ENCODE peak calls at places on chromosomes 13 and 19, in six cellular contexts. One of them, this sample, is unnamed.

GRCh38 chr13:106599875-106600797 is 32.2 kb upstream of the ARGLU1 start:
- DNase-seq in progenitor cell of endocrine pancreas: no peak
- DNase-seq in SK-MEL-5: no peak
- DNase-seq in colonic mucosa: peak; percentile 32
- DNase-seq in thoracic aorta: no peak
- DNase-seq in mesendoderm: no peak
- DNase-seq in this sample: no peak

GRCh38 chr19:55099557-55100506 is 17.6 kb downstream of the PPP1R12C start:
- DNase-seq in progenitor cell of endocrine pancreas: no peak
- DNase-seq in SK-MEL-5: no peak
- DNase-seq in colonic mucosa: no peak
- DNase-seq in thoracic aorta: no peak
- DNase-seq in mesendoderm: peak; percentile 66
- DNase-seq in this sample: no peak

GRCh38 chr19:55641376-55642152 is 762 bp downstream of the ZNF580 start:
- DNase-seq in progenitor cell of endocrine pancreas: no peak
- DNase-seq in SK-MEL-5: peak; percentile 22
- DNase-seq in colonic mucosa: peak; percentile 57
- DNase-seq in thoracic aorta: no peak
- DNase-seq in mesendoderm: peak; percentile 48
- DNase-seq in this sample: no peak

GRCh38 chr19:46221981-46222610 is 7.4 kb upstream of the IGFL1 start:
- DNase-seq in progenitor cell of endocrine pancreas: no peak
- DNase-seq in SK-MEL-5: no peak
- DNase-seq in colonic mucosa: no peak
- DNase-seq in thoracic aorta: peak; percentile 30
- DNase-seq in mesendoderm: peak; percentile 63
- DNase-seq in this sample: no peak

GRCh38 chr19:50315773-50316448 is 13.3 kb downstream of the KCNC3 start:
- DNase-seq in progenitor cell of endocrine pancreas: no peak
- DNase-seq in SK-MEL-5: peak; percentile 48
- DNase-seq in colonic mucosa: no peak
- DNase-seq in thoracic aorta: no peak
- DNase-seq in mesendoderm: peak; percentile 92
- DNase-seq in this sample: no peak

GRCh38 chr19:342128-342455 is 2.5 kb downstream of the MIER2 start:
- DNase-seq in progenitor cell of endocrine pancreas: no peak
- DNase-seq in SK-MEL-5: no peak
- DNase-seq in colonic mucosa: no peak
- DNase-seq in thoracic aorta: no peak
- DNase-seq in mesendoderm: no peak
- DNase-seq in this sample: no peak

GRCh38 chr19:14113762-14114414 is 3.7 kb downstream of the PRKACA start:
- DNase-seq in progenitor cell of endocrine pancreas: no peak
- DNase-seq in SK-MEL-5: peak; percentile 81
- DNase-seq in colonic mucosa: peak; percentile 61
- DNase-seq in thoracic aorta: no peak
- DNase-seq in mesendoderm: peak; percentile 60
- DNase-seq in this sample: no peak

GRCh38 chr13:73715114-73715909 is 418.9 kb downstream of the KLF12 start:
- DNase-seq in progenitor cell of endocrine pancreas: no peak
- DNase-seq in SK-MEL-5: no peak
- DNase-seq in colonic mucosa: no peak
- DNase-seq in thoracic aorta: no peak
- DNase-seq in mesendoderm: no peak
- DNase-seq in this sample: no peak

GRCh38 chr19:9847087-9847671 is 12.1 kb downstream of the PIN1 start:
- DNase-seq in progenitor cell of endocrine pancreas: no peak
- DNase-seq in SK-MEL-5: peak; percentile 69
- DNase-seq in colonic mucosa: peak; percentile 35
- DNase-seq in thoracic aorta: peak; percentile 41
- DNase-seq in mesendoderm: peak; percentile 83
- DNase-seq in this sample: peak; percentile 95

GRCh38 chr19:53982611-53983010 is 8.8 kb upstream of the CACNG6 start:
- DNase-seq in progenitor cell of endocrine pancreas: peak; percentile 21
- DNase-seq in SK-MEL-5: no peak
- DNase-seq in colonic mucosa: peak; percentile 34
- DNase-seq in thoracic aorta: no peak
- DNase-seq in mesendoderm: peak; percentile 42
- DNase-seq in this sample: peak; percentile 85

GRCh38 chr19:35901854-35902661 is at the start of gene HCST:
- DNase-seq in progenitor cell of endocrine pancreas: no peak
- DNase-seq in SK-MEL-5: no peak
- DNase-seq in colonic mucosa: no peak
- DNase-seq in thoracic aorta: no peak
- DNase-seq in mesendoderm: no peak
- DNase-seq in this sample: no peak

GRCh38 chr13:51912091-51912490 is 50.3 kb downstream of the CCDC70 start:
- DNase-seq in progenitor cell of endocrine pancreas: no peak
- DNase-seq in SK-MEL-5: peak; percentile 70
- DNase-seq in colonic mucosa: no peak
- DNase-seq in thoracic aorta: no peak
- DNase-seq in mesendoderm: no peak
- DNase-seq in this sample: no peak

GRCh38 chr13:33940898-33941297 is 122.9 kb downstream of the RFC3 start:
- DNase-seq in progenitor cell of endocrine pancreas: no peak
- DNase-seq in SK-MEL-5: no peak
- DNase-seq in colonic mucosa: no peak
- DNase-seq in thoracic aorta: no peak
- DNase-seq in mesendoderm: peak; percentile 68
- DNase-seq in this sample: no peak

GRCh38 chr13:32314968-32315254 is 252 bp downstream of the ZAR1L start:
- DNase-seq in progenitor cell of endocrine pancreas: no peak
- DNase-seq in SK-MEL-5: peak; percentile 39
- DNase-seq in colonic mucosa: peak; percentile 33
- DNase-seq in thoracic aorta: no peak
- DNase-seq in mesendoderm: peak; percentile 84
- DNase-seq in this sample: no peak

GRCh38 chr13:31192306-31192705 is 7.5 kb upstream of the B3GLCT start:
- DNase-seq in progenitor cell of endocrine pancreas: no peak
- DNase-seq in SK-MEL-5: no peak
- DNase-seq in colonic mucosa: no peak
- DNase-seq in thoracic aorta: no peak
- DNase-seq in mesendoderm: no peak
- DNase-seq in this sample: no peak

GRCh38 chr13:112245179-112245724 is 130.9 kb upstream of the SPACA7 start:
- DNase-seq in progenitor cell of endocrine pancreas: no peak
- DNase-seq in SK-MEL-5: no peak
- DNase-seq in colonic mucosa: no peak
- DNase-seq in thoracic aorta: no peak
- DNase-seq in mesendoderm: no peak
- DNase-seq in this sample: no peak

GRCh38 chr13:37342205-37342604 is 236.7 kb upstream of the CSNK1A1L start:
- DNase-seq in progenitor cell of endocrine pancreas: no peak
- DNase-seq in SK-MEL-5: no peak
- DNase-seq in colonic mucosa: no peak
- DNase-seq in thoracic aorta: no peak
- DNase-seq in mesendoderm: no peak
- DNase-seq in this sample: no peak

GRCh38 chr13:45602183-45602582 is 13.4 kb downstream of the ERICH6B start:
- DNase-seq in progenitor cell of endocrine pancreas: no peak
- DNase-seq in SK-MEL-5: no peak
- DNase-seq in colonic mucosa: no peak
- DNase-seq in thoracic aorta: no peak
- DNase-seq in mesendoderm: no peak
- DNase-seq in this sample: no peak

GRCh38 chr19:7505682-7506384 is 10.1 kb upstream of the ZNF358 start:
- DNase-seq in progenitor cell of endocrine pancreas: no peak
- DNase-seq in SK-MEL-5: no peak
- DNase-seq in colonic mucosa: no peak
- DNase-seq in thoracic aorta: no peak
- DNase-seq in mesendoderm: peak; percentile 37
- DNase-seq in this sample: peak; percentile 60

This sample was measured in 8988T.